ENCODE peak calls at places on chromosome 22, in five cellular contexts. Y, G, V, C and J are unnamed samples.

GRCh38 chr22:46035380-46035741 is 58.4 kb upstream of the WNT7B start:
- DNase-seq in C (no peak), V (no peak), G (no peak), Y (no peak), J (no peak)

GRCh38 chr22:43862074-43862881 is at the start of gene SULT4A1:
- DNase-seq in C (peak), G (no peak), Y (no peak), V (peak), J (no peak)

GRCh38 chr22:20437253-20438065 is at the start of gene SCARF2:
- DNase-seq in C (no peak), V (no peak), G (no peak), Y (peak), J (no peak)

GRCh38 chr22:43861529-43861928 is 784 bp downstream of the SULT4A1 start:
- DNase-seq in V (peak), Y (no peak), G (no peak), C (no peak), J (no peak)

GRCh38 chr22:23925020-23925606 is 30.9 kb downstream of the MIF start:
- DNase-seq in Y (no peak), G (no peak), C (no peak), V (no peak), J (no peak)

GRCh38 chr22:19871845-19872778 is 17.4 kb upstream of the GNB1L start:
- DNase-seq in Y (peak), G (peak), C (no peak), V (no peak), J (no peak)

GRCh38 chr22:19525116-19525660 is 978 bp upstream of the CLDN5 start:
- DNase-seq in Y (no peak), V (no peak), G (no peak), C (no peak), J (no peak)

GRCh38 chr22:45642966-45643365 is 28.7 kb upstream of the ATXN10 start:
- DNase-seq in V (no peak), C (no peak), Y (no peak), G (no peak), J (no peak)

GRCh38 chr22:46047226-46047625 is 70.3 kb upstream of the WNT7B start:
- DNase-seq in V (no peak), C (no peak), G (no peak), Y (peak), J (no peak)

GRCh38 chr22:16960884-16961249 is 47.2 kb downstream of the GAB4 start:
- DNase-seq in C (no peak), G (peak), V (no peak), Y (no peak), J (no peak)

GRCh38 chr22:36811094-36811797 is 5.6 kb downstream of the PVALB start:
- DNase-seq in Y (no peak), G (no peak), C (no peak), V (no peak), J (no peak)

GRCh38 chr22:32720924-32721323 is 80.6 kb upstream of the TIMP3 start:
- DNase-seq in V (peak), Y (no peak), C (no peak), G (no peak), J (no peak)

GRCh38 chr22:46517255-46517761 is 20.1 kb downstream of the CELSR1 start:
- DNase-seq in C (no peak), G (no peak), Y (no peak), V (no peak), J (no peak)

GRCh38 chr22:47102648-47103047 is 340.2 kb downstream of the TBC1D22A start:
- DNase-seq in G (no peak), C (no peak), V (no peak), Y (no peak), J (peak)

GRCh38 chr22:43018615-43019014 is 3.7 kb upstream of the PACSIN2 start:
- DNase-seq in V (no peak), G (no peak), C (no peak), Y (no peak), J (no peak)

GRCh38 chr22:37229012-37229804 is 14.9 kb downstream of the RAC2 start:
- DNase-seq in V (peak), Y (peak), G (no peak), C (peak), J (no peak)

GRCh38 chr22:24137595-24137994 is 43.7 kb upstream of the SUSD2 start:
- DNase-seq in G (no peak), C (no peak), Y (no peak), V (peak), J (peak)

GRCh38 chr22:43723816-43724215 is 88.3 kb downstream of the EFCAB6 start:
- DNase-seq in C (no peak), V (peak), Y (peak), G (no peak), J (no peak)

GRCh38 chr22:19679476-19680099 is 34.7 kb upstream of the SEPTIN5 start:
- DNase-seq in G (peak), V (no peak), C (no peak), Y (no peak), J (no peak)

GRCh38 chr22:37020192-37020479 is 594 bp downstream of the MPST start:
- DNase-seq in G (no peak), V (peak), Y (peak), C (peak), J (peak)

GRCh38 chr22:32204211-32204855 is 540 bp downstream of the RFPL2 start:
- DNase-seq in G (no peak), Y (no peak), V (no peak), C (no peak), J (no peak)

GRCh38 chr22:44330727-44331660 is 18.2 kb upstream of the SHISAL1 start:
- DNase-seq in C (no peak), V (no peak), Y (no peak), G (no peak), J (no peak)

GRCh38 chr22:37213218-37213855 is 1.1 kb upstream of the SSTR3 start:
- DNase-seq in C (no peak), G (no peak), V (no peak), Y (peak), J (no peak)

GRCh38 chr22:41857160-41857859 is 24.4 kb downstream of the SREBF2 start:
- DNase-seq in G (peak), Y (no peak), C (peak), V (peak), J (no peak)

GRCh38 chr22:37235897-37236607 is 8.0 kb downstream of the RAC2 start:
- DNase-seq in V (no peak), Y (no peak), G (peak), C (no peak), J (no peak)

GRCh38 chr22:19065298-19065859 is 56.8 kb downstream of the DGCR2 start:
- DNase-seq in V (no peak), C (no peak), Y (peak), G (peak), J (no peak)

GRCh38 chr22:35154937-35155387 is 89.0 kb downstream of the ISX start:
- DNase-seq in C (peak), G (no peak), V (peak), Y (no peak), J (peak)

GRCh38 chr22:20439556-20439927 is 1.9 kb upstream of the SCARF2 start:
- DNase-seq in C (no peak), V (no peak), G (no peak), Y (peak), J (no peak)

GRCh38 chr22:36452473-36453265 is 28.8 kb downstream of the TXN2 start:
- DNase-seq in G (no peak), V (no peak), C (no peak), Y (no peak), J (no peak)

GRCh38 chr22:36425977-36426523 is 38.3 kb upstream of the MYH9 start:
- DNase-seq in G (no peak), C (no peak), Y (no peak), V (peak), J (no peak)

GRCh38 chr22:27750866-27751265 is 50.7 kb downstream of the MN1 start:
- DNase-seq in V (no peak), G (no peak), Y (peak), C (no peak), J (no peak)

GRCh38 chr22:36368359-36368983 is 19.3 kb downstream of the MYH9 start:
- DNase-seq in G (peak), V (peak), Y (no peak), C (no peak), J (no peak)

GRCh38 chr22:30910358-30910757 is 58.2 kb downstream of the MORC2 start:
- DNase-seq in V (no peak), Y (no peak), G (peak), C (no peak), J (no peak)

GRCh38 chr22:47626428-47627390 is 864.3 kb downstream of the TBC1D22A start:
- DNase-seq in C (peak), V (no peak), G (peak), Y (no peak), J (no peak)

GRCh38 chr22:37428649-37429586 is 1.6 kb upstream of the ELFN2 start:
- DNase-seq in C (peak), Y (no peak), V (peak), G (peak), J (no peak)

GRCh38 chr22:20076627-20077172 is 3.3 kb upstream of the DGCR8 start:
- DNase-seq in Y (no peak), G (no peak), V (no peak), C (no peak), J (no peak)

GRCh38 chr22:37971475-37972434 is 12.6 kb downstream of the SOX10 start:
- DNase-seq in Y (no peak), V (no peak), C (no peak), G (no peak), J (no peak)

GRCh38 chr22:37747090-37747714 is 50.4 kb downstream of the TRIOBP start:
- DNase-seq in V (peak), Y (no peak), C (no peak), G (no peak), J (no peak)

GRCh38 chr22:46596819-46597218 is 23.4 kb upstream of the GRAMD4 start:
- DNase-seq in C (peak), Y (peak), G (no peak), V (no peak), J (peak)

GRCh38 chr22:17237031-17237668 is 17.9 kb upstream of the ADA2 start:
- DNase-seq in Y (no peak), V (no peak), C (no peak), G (peak), J (no peak)

GRCh38 chr22:29713156-29713715 is 6.6 kb upstream of the CABP7 start:
- DNase-seq in Y (no peak), C (no peak), G (no peak), V (no peak), J (no peak)
- TF ChIP-seq CTCF in Y (no peak), C (no peak), G (no peak), V (no peak), J (no peak)

DNA sequence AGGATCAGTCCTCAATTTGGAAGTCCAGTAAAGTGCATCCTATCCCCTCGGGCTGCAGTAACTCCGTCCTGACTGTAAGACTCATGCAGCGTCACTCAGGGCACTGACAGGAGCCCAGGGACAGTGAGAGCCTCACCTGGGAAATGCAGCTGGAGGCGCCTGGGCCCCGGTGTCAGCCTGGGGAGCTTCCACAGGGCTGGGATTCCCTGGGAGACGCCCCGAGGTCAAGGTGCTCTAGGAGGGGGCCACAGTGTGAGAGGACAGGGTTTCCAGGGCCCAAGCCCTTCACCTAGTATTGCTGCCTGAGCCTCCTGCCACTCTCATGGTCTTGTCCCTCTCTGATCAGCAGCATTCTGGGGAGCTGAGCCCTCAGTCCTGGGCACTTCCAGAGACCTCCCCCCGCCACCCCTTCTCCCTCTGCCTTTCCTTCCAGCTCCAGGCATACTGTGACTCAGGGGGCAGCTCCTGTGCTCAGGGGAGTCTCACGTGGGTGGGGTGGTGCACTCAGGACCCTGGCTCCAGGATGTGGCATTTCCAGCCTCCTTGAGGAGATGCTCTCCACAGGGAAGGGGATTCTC is 99.1 kb upstream of the IGLL5 start:
- DNase-seq in G (no peak), V (no peak), Y (no peak), C (no peak), J (no peak)
- TF ChIP-seq CTCF in G (no peak), V (no peak), Y (no peak), C (no peak), J (no peak)

GRCh38 chr22:48943567-48944432 is 883.9 kb downstream of the BRD1 start:
- DNase-seq in C (no peak), V (no peak), Y (peak), G (peak), J (no peak)
- TF ChIP-seq CTCF in C (peak), V (no peak), Y (peak), G (no peak), J (peak)

DNA sequence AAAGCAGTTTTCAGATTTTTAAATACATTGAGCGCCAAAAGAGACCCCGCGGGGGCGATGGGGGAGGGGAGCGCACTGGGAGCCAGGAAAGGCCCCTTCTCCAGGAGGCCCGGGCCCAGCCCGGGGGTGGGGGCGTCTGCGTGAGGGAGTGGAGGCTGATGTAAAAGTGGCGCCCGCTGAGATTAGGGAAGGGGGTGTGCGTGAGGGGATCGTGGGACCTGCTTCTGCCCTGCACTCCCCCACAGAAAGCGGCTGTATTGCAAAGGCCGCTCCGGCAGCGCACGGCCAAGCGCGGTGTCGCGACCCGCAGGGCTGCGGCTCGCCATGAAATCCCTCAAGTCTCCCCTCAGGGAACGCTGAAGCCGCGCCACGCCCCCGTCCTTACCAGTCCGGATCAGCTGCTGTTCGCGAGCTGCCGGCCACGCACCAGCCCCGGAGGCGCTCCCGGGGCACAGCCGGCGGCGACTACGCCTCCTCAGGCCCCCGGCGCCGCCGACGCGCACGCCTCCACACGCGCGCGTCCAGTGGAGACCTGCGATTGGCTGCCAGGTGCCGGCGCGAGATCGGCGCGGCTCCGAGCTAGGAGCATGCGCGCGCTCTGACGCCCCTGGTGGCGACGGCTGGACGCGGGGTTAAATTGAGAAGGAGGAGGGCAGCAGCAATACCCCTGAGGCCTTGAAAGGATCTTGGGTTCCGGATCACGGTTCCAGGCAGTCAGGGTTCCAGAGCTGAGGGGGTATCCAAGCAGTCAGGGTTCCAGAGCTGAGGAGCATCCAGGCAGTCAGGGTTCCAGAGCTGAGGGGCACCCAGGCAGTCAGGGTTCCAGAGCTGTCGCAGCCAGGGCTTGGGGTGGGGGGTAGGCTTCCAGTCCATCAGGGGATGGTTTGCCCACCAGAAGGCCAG is at the start of gene ZNF280B:
- DNase-seq in C (peak), G (peak), Y (no peak), V (peak), J (peak)
- TF ChIP-seq CTCF in C (peak), G (peak), Y (no peak), V (peak), J (peak)

GRCh38 chr22:33796494-33796893 is 123.8 kb downstream of the LARGE1 start:
- DNase-seq in C (no peak), G (no peak), V (no peak), Y (no peak), J (no peak)
- TF ChIP-seq CTCF in C (no peak), G (no peak), V (no peak), Y (no peak), J (peak)

DNA sequence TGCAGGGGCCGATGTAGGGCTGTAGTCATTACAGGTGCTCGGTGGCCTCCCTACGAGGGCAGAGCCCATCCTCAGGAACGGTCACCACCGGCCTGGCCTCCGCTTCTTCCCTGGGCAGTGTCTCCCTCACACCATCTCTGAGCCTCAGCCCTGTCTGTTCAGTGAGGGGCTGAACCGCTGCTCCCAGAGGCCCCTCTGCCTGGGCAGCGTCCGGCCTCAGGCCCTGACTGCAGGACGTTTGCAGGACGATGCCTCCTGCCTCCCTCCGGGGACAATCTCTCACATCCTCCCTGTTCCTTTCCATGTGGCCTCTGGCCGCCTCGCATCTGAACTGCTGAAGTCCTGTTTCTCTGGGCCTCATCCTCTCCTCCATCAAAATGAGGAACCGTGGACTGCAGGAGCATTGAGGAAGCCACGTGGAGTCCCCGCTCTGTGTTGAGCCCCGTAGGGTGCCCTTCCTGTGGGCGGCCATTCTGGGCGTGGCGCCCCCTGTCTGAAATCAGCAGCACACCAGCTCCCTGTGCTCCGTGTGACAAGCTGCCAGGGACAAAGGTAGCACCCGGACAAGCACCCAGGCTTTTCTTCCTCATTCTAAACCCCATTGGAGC is 933.5 kb downstream of the BRD1 start:
- DNase-seq in V (no peak), Y (no peak), C (no peak), G (peak), J (no peak)
- TF ChIP-seq CTCF in V (no peak), Y (no peak), C (no peak), G (no peak), J (peak)

DNA sequence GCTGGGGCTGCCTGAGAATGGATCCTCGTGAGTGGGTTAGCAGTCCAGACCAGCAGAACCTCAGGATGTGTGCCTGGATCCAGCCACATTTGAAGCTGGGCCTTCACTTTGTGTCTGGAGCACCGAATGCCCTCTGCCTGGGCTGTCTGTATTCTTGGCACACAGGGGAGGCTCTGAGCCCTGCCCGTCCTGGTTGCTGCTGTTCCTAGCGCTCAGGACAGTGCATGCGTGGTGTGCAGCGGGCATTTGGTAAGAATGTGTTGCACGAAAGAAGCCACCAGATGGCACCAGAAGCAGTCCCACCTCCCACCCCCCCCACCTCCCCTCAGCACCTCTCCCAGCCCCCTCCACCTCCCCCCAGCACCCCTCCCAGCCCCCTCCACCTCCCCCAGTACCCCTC is 4.1 kb upstream of the MAPK11 start:
- DNase-seq in G (no peak), C (no peak), V (peak), Y (no peak), J (no peak)
- TF ChIP-seq CTCF in G (peak), C (no peak), V (peak), Y (peak), J (peak)

DNA sequence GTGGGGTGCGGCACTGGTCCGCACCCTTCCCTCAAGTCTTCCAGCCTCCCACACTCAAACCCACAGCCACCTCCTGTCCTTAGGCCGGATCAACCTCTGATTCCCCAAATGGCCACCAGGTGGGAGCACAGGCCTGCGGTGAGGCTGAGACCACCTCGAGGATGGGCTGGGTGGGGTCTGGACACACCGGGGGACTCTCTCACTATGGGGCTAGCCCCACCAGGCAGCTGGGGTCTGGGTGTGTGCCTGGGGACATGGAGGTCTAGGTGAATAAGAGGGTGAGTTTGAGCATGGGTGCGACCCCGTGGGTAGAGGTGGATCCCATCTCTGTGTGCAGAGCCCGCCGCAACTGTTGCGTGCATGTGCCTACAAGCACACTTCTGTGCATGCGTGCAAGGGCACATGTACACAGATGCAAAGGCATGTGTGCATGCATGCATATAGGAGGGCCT is 32.6 kb downstream of the MYO18B start:
- DNase-seq in C (no peak), V (no peak), G (no peak), Y (no peak), J (no peak)
- TF ChIP-seq CTCF in C (peak), V (peak), G (no peak), Y (no peak), J (peak)

GRCh38 chr22:26174280-26174679 is 5.0 kb downstream of the SEZ6L start:
- DNase-seq in G (no peak), V (no peak), C (no peak), Y (no peak), J (no peak)
- TF ChIP-seq CTCF in G (no peak), V (no peak), C (no peak), Y (no peak), J (peak)